ENCODE peak calls at places on chromosomes 12 and 14, in nine cellular contexts. K, F, D, T, V, X, O, I and C are unnamed samples.

GRCh38 chr14:35159742-35160409 is 37.5 kb downstream of the PRORP start:
- DNase-seq in I (no peak), O (no peak), K (no peak), F (no peak), V (peak), D (no peak), T (no peak), X (no peak), C (no peak)

GRCh38 chr12:6771509-6772330 is 600 bp upstream of the LAG3 start:
- DNase-seq in O (no peak), V (no peak), X (no peak), D (no peak), T (no peak), K (no peak), F (no peak), I (no peak), C (no peak)

GRCh38 chr12:66403746-66404145 is 101.5 kb downstream of the HELB start:
- DNase-seq in I (no peak), D (no peak), F (no peak), X (peak), T (no peak), K (no peak), V (no peak), O (no peak), C (no peak)

GRCh38 chr14:53032161-53032803 is 81.4 kb upstream of the FERMT2 start:
- DNase-seq in F (no peak), K (peak), T (no peak), O (no peak), V (peak), I (no peak), D (no peak), X (no peak), C (no peak)

GRCh38 chr14:104373055-104373854 is 206.3 kb upstream of the C14orf180 start:
- DNase-seq in D (peak), O (no peak), V (no peak), K (no peak), F (no peak), I (peak), T (no peak), X (no peak), C (no peak)

GRCh38 chr12:58841058-58841798 is 79.1 kb downstream of the LRIG3 start:
- DNase-seq in O (no peak), D (peak), F (no peak), T (peak), V (no peak), X (peak), I (no peak), K (no peak), C (no peak)

GRCh38 chr14:101196795-101197590 is 293.5 kb upstream of the RTL1 start:
- DNase-seq in O (no peak), I (no peak), F (no peak), X (peak), D (peak), K (no peak), V (no peak), T (no peak), C (no peak)

GRCh38 chr12:89333564-89334252 is 18.6 kb downstream of the DUSP6 start:
- DNase-seq in I (peak), T (no peak), X (peak), K (peak), O (no peak), V (no peak), F (no peak), D (peak), C (no peak)

GRCh38 chr14:23481992-23482813 is 12.7 kb downstream of the NGDN start:
- DNase-seq in I (no peak), K (no peak), X (peak), O (no peak), V (no peak), F (no peak), T (no peak), D (no peak), C (no peak)

GRCh38 chr12:119528241-119528640 is 65.3 kb upstream of the TMEM233 start:
- DNase-seq in V (peak), X (peak), T (no peak), K (no peak), F (no peak), O (no peak), D (no peak), I (no peak), C (no peak)

DNA sequence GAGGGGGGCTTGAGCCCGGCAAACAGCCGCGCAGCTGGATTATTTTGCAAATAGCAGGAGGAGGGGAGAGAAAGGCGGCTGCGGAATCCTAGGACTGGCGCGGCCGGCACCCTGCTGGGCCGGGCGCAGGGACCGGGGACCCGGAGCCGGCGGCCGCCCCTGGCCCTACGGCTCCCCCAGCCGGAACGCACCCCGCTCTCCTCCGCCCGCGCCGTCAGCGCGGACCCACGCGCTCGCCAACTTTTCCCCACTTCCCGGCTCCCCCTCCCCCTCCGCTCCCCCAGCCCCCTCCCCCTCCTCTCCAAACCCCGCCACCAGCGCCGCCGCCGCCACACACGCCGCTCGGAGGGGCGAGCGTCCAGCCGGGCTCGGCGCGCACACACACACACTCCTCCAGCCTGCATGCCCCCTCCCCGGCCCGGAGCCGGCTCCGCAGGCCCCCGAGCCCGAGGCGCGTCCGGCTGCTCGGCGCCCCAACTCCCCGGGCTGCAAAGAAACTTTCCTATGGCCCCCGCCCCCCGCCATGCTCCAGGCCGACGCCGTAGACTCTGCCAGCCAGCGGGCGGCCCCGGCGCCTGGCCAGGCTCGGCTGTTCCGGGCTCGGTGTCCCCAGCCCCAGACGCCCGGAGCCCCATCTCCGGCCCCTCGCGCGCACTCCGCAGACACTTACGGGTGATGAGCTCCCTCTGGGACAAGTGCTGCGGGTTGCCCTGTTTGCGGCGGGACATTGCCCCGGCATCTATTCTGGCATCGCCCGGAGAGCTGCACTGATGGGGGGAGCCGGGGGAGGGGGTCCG is 1.3 kb downstream of the BCL11B start:
- DNase-seq in O (no peak), X (peak), F (peak), I (no peak), V (no peak), T (no peak), K (no peak), D (no peak), C (no peak)
- H3K27ac ChIP-seq in O (no peak), X (peak), F (peak), I (no peak), V (peak), T (no peak), K (no peak), D (peak), C (no peak)

GRCh38 chr12:42810006-42810405 is 220.5 kb upstream of the PRICKLE1 start:
- DNase-seq in F (no peak), D (no peak), V (no peak), I (no peak), K (no peak), O (no peak), X (no peak), T (no peak), C (no peak)

GRCh38 chr12:42812086-42812485 is 222.5 kb upstream of the PRICKLE1 start:
- DNase-seq in I (no peak), O (no peak), K (no peak), F (no peak), D (no peak), V (no peak), X (no peak), T (no peak), C (no peak)

GRCh38 chr12:42807766-42808165 is 218.2 kb upstream of the PRICKLE1 start:
- DNase-seq in K (no peak), O (no peak), V (no peak), X (no peak), F (no peak), D (no peak), I (no peak), T (no peak), C (no peak)

GRCh38 chr12:42807251-42807650 is 217.7 kb upstream of the PRICKLE1 start:
- DNase-seq in T (no peak), V (no peak), X (no peak), F (no peak), O (no peak), D (no peak), I (no peak), K (no peak), C (no peak)

DNA sequence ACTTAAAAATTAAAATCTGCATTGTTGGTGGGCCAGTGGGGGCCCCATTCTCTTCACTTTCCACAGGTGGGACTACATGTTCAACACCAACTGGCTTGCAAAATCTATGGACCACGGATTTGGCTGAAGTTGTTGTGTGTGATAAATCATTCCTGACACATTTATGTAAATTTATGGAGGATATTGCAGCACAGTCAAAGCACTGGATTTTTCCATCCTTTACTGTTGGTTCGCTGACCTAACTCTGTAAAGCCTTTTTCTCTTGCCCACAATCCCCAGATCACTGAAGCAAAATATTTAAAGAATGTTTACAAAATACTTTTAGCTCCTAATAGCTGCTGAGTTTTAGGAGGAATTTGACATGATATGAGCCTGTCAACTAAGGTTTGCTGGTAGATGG is 219.7 kb upstream of the PRICKLE1 start:
- DNase-seq in D (no peak), X (no peak), K (no peak), I (no peak), O (no peak), V (no peak), F (no peak), T (no peak), C (no peak)
- H3K27ac ChIP-seq in D (no peak), X (no peak), K (no peak), I (no peak), O (no peak), V (no peak), F (no peak), T (no peak), C (no peak)

DNA sequence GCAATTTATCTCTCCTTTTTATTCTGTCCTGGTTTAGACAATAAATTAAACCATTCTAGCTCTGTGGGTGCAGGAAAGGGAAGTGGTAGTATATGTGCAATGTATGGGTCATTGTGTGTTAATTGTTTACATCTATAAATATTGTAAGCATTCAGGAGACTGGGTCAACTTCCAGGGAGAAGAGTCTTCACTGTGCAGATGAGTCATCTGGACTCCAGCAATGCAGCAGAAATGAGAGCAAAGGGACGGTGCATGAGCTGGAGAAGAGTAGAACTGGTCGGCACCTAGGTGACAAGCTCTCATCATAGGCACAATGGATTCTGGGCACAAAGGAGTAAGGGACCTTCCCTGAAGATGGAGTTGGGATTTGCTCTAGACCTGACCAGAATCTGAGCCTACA is 211.1 kb upstream of the DAAM1 start:
- DNase-seq in K (no peak), O (no peak), V (no peak), X (no peak), I (no peak), F (no peak), T (no peak), D (no peak), C (no peak)
- H3K27ac ChIP-seq in K (no peak), O (no peak), V (no peak), X (no peak), I (no peak), F (no peak), T (no peak), D (no peak), C (no peak)

GRCh38 chr12:128815779-128816642 is 7.7 kb downstream of the SLC15A4 start:
- DNase-seq in V (no peak), K (no peak), O (no peak), T (no peak), D (no peak), F (no peak), X (no peak), I (no peak), C (no peak)
- H3K27ac ChIP-seq in V (no peak), K (peak), O (no peak), T (peak), D (no peak), F (no peak), X (no peak), I (peak), C (peak)